ENCODE peak calls at places on chromosome 17, in eight cellular contexts. L is dorsolateral prefrontal cortex; M is A549; V is K562; E is CD4-positive, alpha-beta T cell; U is A673; C is neural progenitor cell; D is cardiac muscle cell. W is an unnamed sample.

GRCh38 chr17:79517812-79518211 is 93.0 kb downstream of the RBFOX3 start:
- DNase-seq in L (no peak), M (no peak), V (no peak), E (no peak), U (no peak), C (no peak), D (no peak), W (no peak)

GRCh38 chr17:29615048-29615385 is 7.7 kb downstream of the CORO6 start:
- DNase-seq in L (peak; percentile 60), M (no peak), V (peak; percentile 50), E (peak; percentile 60), U (no peak), C (peak; percentile 37), D (no peak), W (no peak)

GRCh38 chr17:82534401-82534812 is 14.9 kb downstream of the FOXK2 start:
- DNase-seq in L (no peak), M (no peak), V (no peak), E (no peak), U (no peak), C (no peak), D (no peak), W (peak; percentile 54)

GRCh38 chr17:58081641-58082340 is 1.4 kb upstream of the DYNLL2 start:
- DNase-seq in L (no peak), M (no peak), V (peak; percentile 56), E (no peak), U (no peak), C (peak; percentile 78), D (no peak), W (no peak)

GRCh38 chr17:76791053-76791980 is 53.4 kb downstream of the MFSD11 start:
- DNase-seq in L (peak; percentile 47), M (peak; percentile 34), V (peak; percentile 57), E (peak; percentile 5), U (peak; percentile 77), C (no peak), D (no peak), W (peak; percentile 68)

GRCh38 chr17:66301418-66301863 is 972 bp upstream of the PRKCA start:
- DNase-seq in L (no peak), M (no peak), V (no peak), E (no peak), U (no peak), C (peak; percentile 16), D (peak; percentile 1), W (no peak)

GRCh38 chr17:50070908-50071680 is 15.2 kb downstream of the ITGA3 start:
- DNase-seq in L (no peak), M (no peak), V (no peak), E (no peak), U (no peak), C (no peak), D (no peak), W (no peak)

GRCh38 chr17:47844230-47844629 is 3.2 kb upstream of the SCRN2 start:
- DNase-seq in L (no peak), M (no peak), V (no peak), E (no peak), U (no peak), C (no peak), D (no peak), W (no peak)

GRCh38 chr17:45411348-45412105 is 21.1 kb downstream of the ARHGAP27 start:
- DNase-seq in L (no peak), M (no peak), V (no peak), E (no peak), U (no peak), C (no peak), D (no peak), W (no peak)

GRCh38 chr17:4554441-4554996 is 665 bp downstream of the MYBBP1A start:
- DNase-seq in L (no peak), M (no peak), V (no peak), E (no peak), U (no peak), C (no peak), D (no peak), W (no peak)

GRCh38 chr17:66675991-66676371 is 158.9 kb upstream of the CACNG5 start:
- DNase-seq in L (peak; percentile 56), M (no peak), V (no peak), E (no peak), U (no peak), C (no peak), D (no peak), W (no peak)

GRCh38 chr17:45855691-45856315 is 11.1 kb downstream of the SPPL2C start:
- DNase-seq in L (no peak), M (no peak), V (no peak), E (no peak), U (no peak), C (no peak), D (no peak), W (peak; percentile 20)

GRCh38 chr17:3693829-3694231 is 2.1 kb downstream of the P2RX5 start:
- DNase-seq in L (no peak), M (no peak), V (no peak), E (no peak), U (no peak), C (no peak), D (no peak), W (no peak)

GRCh38 chr17:76119409-76120371 is 16.1 kb upstream of the EXOC7 start:
- DNase-seq in L (no peak), M (no peak), V (no peak), E (no peak), U (no peak), C (no peak), D (no peak), W (no peak)

GRCh38 chr17:40129498-40129897 is 7.7 kb downstream of the MSL1 start:
- DNase-seq in L (no peak), M (no peak), V (no peak), E (no peak), U (no peak), C (no peak), D (no peak), W (no peak)
- H3K27ac ChIP-seq in L (no peak overlapping the region), M (no peak overlapping the region), V (no peak overlapping the region), E (no peak overlapping the region), U (no peak overlapping the region), C (no peak overlapping the region), D (peak overlapping the region; percentile 28), W (no peak overlapping the region)

GRCh38 chr17:73593249-73593965 is 50.8 kb downstream of the SDK2 start:
- DNase-seq in L (no peak), M (no peak), V (no peak), E (no peak), U (no peak), C (no peak), D (no peak), W (no peak)

GRCh38 chr17:73594598-73594997 is 49.6 kb downstream of the SDK2 start:
- DNase-seq in L (no peak), M (no peak), V (no peak), E (no peak), U (no peak), C (no peak), D (no peak), W (no peak)

GRCh38 chr17:73594025-73594424 is 50.2 kb downstream of the SDK2 start:
- DNase-seq in L (no peak), M (no peak), V (no peak), E (no peak), U (no peak), C (peak; percentile 58), D (peak; percentile 59), W (no peak)

GRCh38 chr17:73595931-73596330 is 48.3 kb downstream of the SDK2 start:
- DNase-seq in L (no peak), M (no peak), V (no peak), E (no peak), U (no peak), C (no peak), D (no peak), W (no peak)

GRCh38 chr17:73595068-73595865 is 49.0 kb downstream of the SDK2 start:
- DNase-seq in L (peak; percentile 49), M (no peak), V (peak; percentile 26), E (no peak), U (peak; percentile 15), C (peak; percentile 64), D (peak; percentile 51), W (no peak)
- TF ChIP-seq CTCF in L (peak; percentile 42), M (peak; percentile 34), V (no peak), E (peak; percentile 24), U (peak; percentile 48), C (peak; percentile 68), D (peak; percentile 38), W (peak; percentile 75)

DNA sequence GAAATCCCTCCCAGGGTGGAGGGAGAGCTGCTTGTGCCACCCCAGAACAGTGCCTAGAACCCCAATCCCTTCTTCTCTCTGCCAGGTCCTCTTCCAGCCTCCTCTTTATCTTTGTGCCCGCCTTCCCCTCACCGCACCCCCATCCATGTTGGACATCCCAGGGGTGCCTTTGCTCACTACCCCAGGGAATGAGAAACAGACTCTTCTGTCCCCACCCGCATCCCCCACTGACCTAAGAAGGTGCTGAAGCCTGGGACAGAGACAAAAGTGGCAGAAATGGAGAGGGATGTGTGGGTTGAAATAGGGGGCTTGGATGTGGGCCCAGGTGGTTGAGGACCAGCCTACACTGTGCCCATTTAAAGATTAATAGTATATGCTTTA is 17.0 kb downstream of the ALOX15B start:
- DNase-seq in L (no peak), M (no peak), V (no peak), E (no peak), U (no peak), C (no peak), D (no peak), W (no peak)
- H3K27ac ChIP-seq in L (no peak overlapping the region), M (no peak overlapping the region), V (no peak overlapping the region), E (no peak overlapping the region), U (no peak overlapping the region), C (no peak overlapping the region), D (no peak overlapping the region), W (no peak overlapping the region)

DNA sequence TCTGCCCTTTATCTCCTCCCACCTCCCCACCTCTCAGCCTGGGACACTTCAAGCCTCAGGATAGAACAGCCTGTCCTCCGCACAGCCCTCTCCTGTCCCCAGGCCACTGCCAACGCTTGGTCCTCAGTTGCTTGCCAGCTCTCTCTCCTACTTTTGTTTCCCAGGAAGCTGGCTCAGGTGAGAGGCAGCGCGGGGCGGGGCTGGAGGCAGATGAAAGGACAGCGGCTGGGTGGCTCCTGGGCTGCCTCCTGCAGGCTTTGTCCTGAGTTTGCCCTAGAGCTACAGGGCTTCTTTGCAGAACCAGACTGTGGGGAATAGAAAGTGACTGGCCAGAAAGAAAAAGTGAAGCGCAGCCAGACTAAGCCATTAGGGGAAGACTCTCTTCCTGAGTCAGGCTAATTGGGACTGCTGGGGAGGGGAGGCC is 48.2 kb upstream of the CDC42EP4 start:
- DNase-seq in L (no peak), M (no peak), V (no peak), E (no peak), U (no peak), C (peak; percentile 65), D (no peak), W (peak; percentile 30)
- TF ChIP-seq CTCF in L (no peak), M (no peak), V (peak; percentile 10), E (no peak), U (no peak), C (peak; percentile 7), D (no peak), W (peak; percentile 59)